ENCODE peak calls at places on chromosome 10, in nine cellular contexts. One of them, this sample, is unnamed.

GRCh38 chr10:102537367-102537766 is 33.6 kb downstream of the SUFU start:
- DNase-seq in cardiac muscle cell: no peak
- DNase-seq in BJ: no peak
- DNase-seq in heart left ventricle: no peak
- DNase-seq in pancreas: no peak
- DNase-seq in right atrium auricular region: no peak
- DNase-seq in GM23248: no peak
- DNase-seq in Panc1: no peak
- DNase-seq in K562: no peak
- DNase-seq in this sample: no peak

GRCh38 chr10:15824498-15824897 is 35.8 kb downstream of the MINDY3 start:
- DNase-seq in cardiac muscle cell: no peak
- DNase-seq in BJ: no peak
- DNase-seq in heart left ventricle: no peak
- DNase-seq in pancreas: no peak
- DNase-seq in right atrium auricular region: no peak
- DNase-seq in GM23248: peak; percentile 47
- DNase-seq in Panc1: no peak
- DNase-seq in K562: no peak
- DNase-seq in this sample: no peak

GRCh38 chr10:113047963-113048781 is 98.1 kb downstream of the TCF7L2 start:
- DNase-seq in cardiac muscle cell: no peak
- DNase-seq in BJ: no peak
- DNase-seq in heart left ventricle: no peak
- DNase-seq in pancreas: no peak
- DNase-seq in right atrium auricular region: no peak
- DNase-seq in GM23248: no peak
- DNase-seq in Panc1: no peak
- DNase-seq in K562: no peak
- DNase-seq in this sample: no peak

GRCh38 chr10:78210976-78211375 is 177.3 kb downstream of the RPS24 start:
- DNase-seq in cardiac muscle cell: no peak
- DNase-seq in BJ: no peak
- DNase-seq in heart left ventricle: no peak
- DNase-seq in pancreas: no peak
- DNase-seq in right atrium auricular region: no peak
- DNase-seq in GM23248: no peak
- DNase-seq in Panc1: no peak
- DNase-seq in K562: no peak
- DNase-seq in this sample: no peak

GRCh38 chr10:85648279-85648754 is 718.3 kb downstream of the GRID1 start:
- DNase-seq in cardiac muscle cell: no peak
- DNase-seq in BJ: no peak
- DNase-seq in heart left ventricle: no peak
- DNase-seq in pancreas: no peak
- DNase-seq in right atrium auricular region: no peak
- DNase-seq in GM23248: no peak
- DNase-seq in Panc1: no peak
- DNase-seq in K562: no peak
- DNase-seq in this sample: no peak

GRCh38 chr10:118573512-118573911 is 21.9 kb downstream of the PRLHR start:
- DNase-seq in cardiac muscle cell: no peak
- DNase-seq in BJ: no peak
- DNase-seq in heart left ventricle: no peak
- DNase-seq in pancreas: no peak
- DNase-seq in right atrium auricular region: no peak
- DNase-seq in GM23248: no peak
- DNase-seq in Panc1: no peak
- DNase-seq in K562: no peak
- DNase-seq in this sample: no peak

GRCh38 chr10:102540023-102540422 is 36.3 kb downstream of the SUFU start:
- DNase-seq in cardiac muscle cell: no peak
- DNase-seq in BJ: no peak
- DNase-seq in heart left ventricle: no peak
- DNase-seq in pancreas: no peak
- DNase-seq in right atrium auricular region: no peak
- DNase-seq in GM23248: peak; percentile 44
- DNase-seq in Panc1: no peak
- DNase-seq in K562: peak; percentile 34
- DNase-seq in this sample: no peak

GRCh38 chr10:92567952-92568600 is 5.8 kb downstream of the IDE start:
- DNase-seq in cardiac muscle cell: no peak
- DNase-seq in BJ: no peak
- DNase-seq in heart left ventricle: no peak
- DNase-seq in pancreas: no peak
- DNase-seq in right atrium auricular region: no peak
- DNase-seq in GM23248: peak; percentile 81
- DNase-seq in Panc1: no peak
- DNase-seq in K562: no peak
- DNase-seq in this sample: no peak

GRCh38 chr10:79357180-79357579 is 9.9 kb downstream of the PPIF start:
- DNase-seq in cardiac muscle cell: no peak
- DNase-seq in BJ: no peak
- DNase-seq in heart left ventricle: no peak
- DNase-seq in pancreas: no peak
- DNase-seq in right atrium auricular region: no peak
- DNase-seq in GM23248: no peak
- DNase-seq in Panc1: no peak
- DNase-seq in K562: no peak
- DNase-seq in this sample: no peak

GRCh38 chr10:110802551-110803238 is 69.0 kb upstream of the PDCD4 start:
- DNase-seq in cardiac muscle cell: no peak
- DNase-seq in BJ: peak; percentile 57
- DNase-seq in heart left ventricle: peak; percentile 81
- DNase-seq in pancreas: peak; percentile 77
- DNase-seq in right atrium auricular region: peak; percentile 74
- DNase-seq in GM23248: peak; percentile 93
- DNase-seq in Panc1: no peak
- DNase-seq in K562: no peak
- DNase-seq in this sample: peak; percentile 72

GRCh38 chr10:46301721-46302479 is 15.1 kb downstream of the ANTXRL start:
- DNase-seq in cardiac muscle cell: no peak
- DNase-seq in BJ: no peak
- DNase-seq in heart left ventricle: no peak
- DNase-seq in pancreas: no peak
- DNase-seq in right atrium auricular region: peak; percentile 32
- DNase-seq in GM23248: no peak
- DNase-seq in Panc1: no peak
- DNase-seq in K562: no peak
- DNase-seq in this sample: no peak

GRCh38 chr10:31071232-31071999 is 39.8 kb upstream of the ZNF438 start:
- DNase-seq in cardiac muscle cell: no peak
- DNase-seq in BJ: no peak
- DNase-seq in heart left ventricle: peak; percentile 52
- DNase-seq in pancreas: no peak
- DNase-seq in right atrium auricular region: no peak
- DNase-seq in GM23248: peak; percentile 72
- DNase-seq in Panc1: no peak
- DNase-seq in K562: no peak
- DNase-seq in this sample: no peak

GRCh38 chr10:115801987-115802386 is 471.0 kb downstream of the GFRA1 start:
- DNase-seq in cardiac muscle cell: no peak
- DNase-seq in BJ: no peak
- DNase-seq in heart left ventricle: no peak
- DNase-seq in pancreas: no peak
- DNase-seq in right atrium auricular region: no peak
- DNase-seq in GM23248: no peak
- DNase-seq in Panc1: no peak
- DNase-seq in K562: no peak
- DNase-seq in this sample: no peak

GRCh38 chr10:78745445-78745844 is 323.3 kb upstream of the ZMIZ1 start:
- DNase-seq in cardiac muscle cell: no peak
- DNase-seq in BJ: no peak
- DNase-seq in heart left ventricle: no peak
- DNase-seq in pancreas: peak; percentile 61
- DNase-seq in right atrium auricular region: no peak
- DNase-seq in GM23248: no peak
- DNase-seq in Panc1: no peak
- DNase-seq in K562: no peak
- DNase-seq in this sample: no peak

GRCh38 chr10:25934673-25935139 is 677 bp downstream of the MYO3A start:
- DNase-seq in cardiac muscle cell: peak; percentile 58
- DNase-seq in BJ: no peak
- DNase-seq in heart left ventricle: no peak
- DNase-seq in pancreas: peak; percentile 22
- DNase-seq in right atrium auricular region: no peak
- DNase-seq in GM23248: no peak
- DNase-seq in Panc1: no peak
- DNase-seq in K562: peak; percentile 10
- DNase-seq in this sample: no peak

GRCh38 chr10:97031459-97031858 is 154.3 kb downstream of the SLIT1 start:
- DNase-seq in cardiac muscle cell: no peak
- DNase-seq in BJ: no peak
- DNase-seq in heart left ventricle: no peak
- DNase-seq in pancreas: no peak
- DNase-seq in right atrium auricular region: no peak
- DNase-seq in GM23248: no peak
- DNase-seq in Panc1: no peak
- DNase-seq in K562: no peak
- DNase-seq in this sample: no peak

GRCh38 chr10:78149193-78149592 is 115.5 kb downstream of the RPS24 start:
- DNase-seq in cardiac muscle cell: no peak
- DNase-seq in BJ: no peak
- DNase-seq in heart left ventricle: no peak
- DNase-seq in pancreas: no peak
- DNase-seq in right atrium auricular region: no peak
- DNase-seq in GM23248: peak; percentile 63
- DNase-seq in Panc1: no peak
- DNase-seq in K562: no peak
- DNase-seq in this sample: no peak

DNA sequence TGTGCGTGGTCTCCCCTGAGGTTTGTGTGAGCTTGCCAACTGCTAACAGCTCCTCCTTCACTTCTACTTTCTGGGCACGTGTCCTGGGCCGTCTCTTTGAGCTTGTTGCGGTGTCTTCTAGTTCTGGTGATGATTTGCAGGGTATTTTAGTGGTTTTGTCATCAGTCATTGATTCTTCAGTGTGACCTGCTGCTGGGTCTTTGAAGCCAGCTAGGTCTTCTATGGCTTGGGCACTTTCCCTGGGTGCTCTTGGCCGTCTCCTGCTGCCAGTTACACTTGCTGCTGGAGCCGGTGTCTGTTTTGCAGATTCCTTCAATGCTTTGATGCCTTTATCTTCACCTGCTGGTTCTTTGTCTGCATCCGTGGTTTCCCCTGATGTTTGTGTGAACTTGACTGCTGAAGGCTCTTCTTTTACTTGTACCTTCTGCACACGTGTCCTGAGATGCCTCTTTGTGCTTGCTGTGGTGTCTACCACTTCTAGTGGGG is 23.0 kb downstream of the MKI67 start:
- DNase-seq in cardiac muscle cell: no peak
- DNase-seq in BJ: no peak
- DNase-seq in heart left ventricle: no peak
- DNase-seq in pancreas: no peak
- DNase-seq in right atrium auricular region: no peak
- DNase-seq in GM23248: no peak
- DNase-seq in Panc1: no peak
- DNase-seq in K562: no peak
- DNase-seq in this sample: peak; percentile 76
- H3K36me3 ChIP-seq in cardiac muscle cell: peaks cover 9% of the 10 kb centered on the region
- H3K36me3 ChIP-seq in BJ: peaks cover 4% of the 10 kb centered on the region
- H3K36me3 ChIP-seq in heart left ventricle: no peaks in the 10 kb centered on the region
- H3K36me3 ChIP-seq in pancreas: no peaks in the 10 kb centered on the region
- H3K36me3 ChIP-seq in right atrium auricular region: no peaks in the 10 kb centered on the region
- H3K36me3 ChIP-seq in GM23248: no peaks in the 10 kb centered on the region
- H3K36me3 ChIP-seq in Panc1: peaks cover 57% of the 10 kb centered on the region
- H3K36me3 ChIP-seq in K562: peaks cover 100% of the 10 kb centered on the region
- H3K36me3 ChIP-seq in this sample: no peaks in the 10 kb centered on the region

DNA sequence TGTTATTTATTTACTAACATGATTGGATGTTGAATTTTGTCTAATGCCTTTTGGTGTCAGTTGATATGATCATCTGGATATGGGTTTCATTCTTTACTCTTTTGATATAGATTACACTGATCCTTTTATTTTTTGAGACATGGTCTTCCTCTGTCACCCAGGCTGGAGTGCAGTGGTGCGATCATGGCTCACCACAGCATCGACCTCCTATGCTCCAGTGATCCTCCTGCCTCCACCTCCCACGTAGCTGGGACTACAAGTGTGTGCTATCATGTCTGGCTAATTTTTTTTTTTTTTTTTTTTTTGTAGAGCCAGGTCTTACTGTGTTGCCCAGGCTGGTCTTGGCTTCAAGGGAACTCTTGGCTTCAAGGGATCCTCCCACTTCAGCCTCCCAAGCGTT is 27.1 kb downstream of the BMS1 start:
- DNase-seq in cardiac muscle cell: no peak
- DNase-seq in BJ: no peak
- DNase-seq in heart left ventricle: no peak
- DNase-seq in pancreas: no peak
- DNase-seq in right atrium auricular region: no peak
- DNase-seq in GM23248: no peak
- DNase-seq in Panc1: no peak
- DNase-seq in K562: no peak
- DNase-seq in this sample: no peak
- H3K36me3 ChIP-seq in cardiac muscle cell: peaks cover 12% of the 10 kb centered on the region
- H3K36me3 ChIP-seq in BJ: peaks cover 3% of the 10 kb centered on the region
- H3K36me3 ChIP-seq in heart left ventricle: no peaks in the 10 kb centered on the region
- H3K36me3 ChIP-seq in pancreas: peaks cover 8% of the 10 kb centered on the region
- H3K36me3 ChIP-seq in right atrium auricular region: peaks cover 11% of the 10 kb centered on the region
- H3K36me3 ChIP-seq in GM23248: peaks cover 29% of the 10 kb centered on the region
- H3K36me3 ChIP-seq in Panc1: peaks cover 29% of the 10 kb centered on the region
- H3K36me3 ChIP-seq in K562: peaks cover 79% of the 10 kb centered on the region
- H3K36me3 ChIP-seq in this sample: peaks cover 25% of the 10 kb centered on the region

DNA sequence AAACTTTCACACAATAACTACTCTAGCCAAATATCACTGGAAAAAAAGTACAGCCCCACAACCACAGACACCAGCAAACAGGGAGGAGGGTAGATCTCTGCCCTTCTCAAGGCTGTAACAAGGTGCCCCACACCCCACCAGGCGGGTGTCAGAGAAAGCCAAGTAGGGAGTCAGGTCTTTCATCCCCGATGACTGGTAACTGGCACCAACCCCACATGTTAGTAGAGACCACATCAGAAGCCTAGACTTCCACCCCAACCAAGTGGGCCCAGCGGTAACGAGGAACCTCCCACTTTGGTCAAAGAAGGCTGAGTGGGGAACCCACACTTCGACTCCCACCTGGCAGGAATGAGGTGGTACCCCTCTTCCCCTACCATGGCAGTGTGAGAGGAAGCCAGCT is 16.4 kb upstream of the RUFY2 start:
- DNase-seq in cardiac muscle cell: no peak
- DNase-seq in BJ: no peak
- DNase-seq in heart left ventricle: no peak
- DNase-seq in pancreas: no peak
- DNase-seq in right atrium auricular region: peak; percentile 13
- DNase-seq in GM23248: no peak
- DNase-seq in Panc1: no peak
- DNase-seq in K562: no peak
- DNase-seq in this sample: no peak
- H3K36me3 ChIP-seq in cardiac muscle cell: peaks cover 7% of the 10 kb centered on the region
- H3K36me3 ChIP-seq in BJ: no peaks in the 10 kb centered on the region
- H3K36me3 ChIP-seq in heart left ventricle: no peaks in the 10 kb centered on the region
- H3K36me3 ChIP-seq in pancreas: no peaks in the 10 kb centered on the region
- H3K36me3 ChIP-seq in right atrium auricular region: no peaks in the 10 kb centered on the region
- H3K36me3 ChIP-seq in GM23248: no peaks in the 10 kb centered on the region
- H3K36me3 ChIP-seq in Panc1: peaks cover 13% of the 10 kb centered on the region
- H3K36me3 ChIP-seq in K562: peaks cover 78% of the 10 kb centered on the region
- H3K36me3 ChIP-seq in this sample: no peaks in the 10 kb centered on the region

DNA sequence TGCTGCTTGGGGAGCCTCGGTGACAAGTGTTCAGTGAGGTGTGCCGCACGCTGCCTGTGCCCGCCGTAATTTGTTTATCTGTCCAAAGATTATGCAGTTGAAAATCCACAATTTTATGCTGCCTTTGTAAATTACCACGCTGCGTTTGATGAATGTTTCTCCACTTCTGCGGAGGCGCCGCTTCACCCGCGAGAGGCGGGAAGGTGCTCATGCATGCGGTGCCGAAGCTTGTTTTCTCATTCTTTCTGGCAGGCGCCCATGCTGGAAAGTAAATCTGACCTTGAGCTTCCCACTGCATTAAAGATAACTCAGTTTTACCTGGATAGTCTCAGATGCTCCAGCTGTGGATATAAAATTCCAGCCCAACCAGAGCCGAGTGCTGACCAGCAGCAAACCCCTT is 6.1 kb downstream of the NKX6-2 start:
- DNase-seq in cardiac muscle cell: no peak
- DNase-seq in BJ: no peak
- DNase-seq in heart left ventricle: no peak
- DNase-seq in pancreas: no peak
- DNase-seq in right atrium auricular region: no peak
- DNase-seq in GM23248: no peak
- DNase-seq in Panc1: no peak
- DNase-seq in K562: no peak
- DNase-seq in this sample: no peak
- H3K36me3 ChIP-seq in cardiac muscle cell: peaks cover 3% of the 10 kb centered on the region
- H3K36me3 ChIP-seq in BJ: peaks cover 18% of the 10 kb centered on the region
- H3K36me3 ChIP-seq in heart left ventricle: no peaks in the 10 kb centered on the region
- H3K36me3 ChIP-seq in pancreas: peaks cover 17% of the 10 kb centered on the region
- H3K36me3 ChIP-seq in right atrium auricular region: peaks cover 50% of the 10 kb centered on the region
- H3K36me3 ChIP-seq in GM23248: no peaks in the 10 kb centered on the region
- H3K36me3 ChIP-seq in Panc1: no peaks in the 10 kb centered on the region
- H3K36me3 ChIP-seq in K562: no peaks in the 10 kb centered on the region
- H3K36me3 ChIP-seq in this sample: no peaks in the 10 kb centered on the region